ENCODE peak calls at places on chromosomes 16 and 17, in four cellular contexts. B is SK-N-SH, F is HepG2, Z is GM12878. G is an unnamed sample.

GRCh38 chr17:27985736-27986394 is 56.6 kb upstream of the NLK start:
- DNase-seq in F (no peak), Z (no peak), B (no peak), G (no peak)

GRCh38 chr17:57566724-57567123 is 178.4 kb downstream of the CCDC182 start:
- DNase-seq in Z (no peak), F (no peak), B (no peak), G (no peak)

GRCh38 chr17:2690165-2691068 is 21.1 kb downstream of the CLUH start:
- DNase-seq in B (peak; percentile 45), Z (no peak), F (no peak), G (no peak)

GRCh38 chr16:50539822-50540710 is 8.1 kb upstream of the NKD1 start:
- DNase-seq in F (peak; percentile 52), Z (no peak), B (no peak), G (no peak)

GRCh38 chr16:379183-379960 is 2.4 kb downstream of the PGAP6 start:
- DNase-seq in B (no peak), Z (no peak), F (no peak), G (peak; percentile 84)

GRCh38 chr16:287298-287811 is 4.4 kb downstream of the PDIA2 start:
- DNase-seq in B (no peak), F (no peak), Z (no peak), G (no peak)

GRCh38 chr17:20955437-20956323 is 87.1 kb downstream of the USP22 start:
- DNase-seq in F (peak; percentile 4), Z (no peak), B (no peak), G (no peak)

GRCh38 chr17:10621397-10621796 is 35.7 kb downstream of the MYH3 start:
- DNase-seq in F (no peak), B (no peak), Z (no peak), G (no peak)

GRCh38 chr17:33012522-33013033 is 20.9 kb downstream of the SPACA3 start:
- DNase-seq in Z (no peak), F (no peak), B (no peak), G (no peak)

GRCh38 chr17:72122002-72122310 is 1.1 kb downstream of the SOX9 start:
- DNase-seq in Z (no peak), F (no peak), B (no peak), G (no peak)

GRCh38 chr16:49876716-49877129 is 20.8 kb upstream of the ZNF423 start:
- DNase-seq in Z (no peak), B (peak; percentile 92), F (no peak), G (peak; percentile 99)

GRCh38 chr16:17282247-17282646 is 188.5 kb downstream of the XYLT1 start:
- DNase-seq in B (no peak), F (no peak), Z (no peak), G (no peak)

GRCh38 chr16:12462690-12463646 is 340.7 kb downstream of the CPPED1 start:
- DNase-seq in Z (no peak), F (no peak), B (no peak), G (no peak)

GRCh38 chr17:2057714-2058520 is 3.0 kb downstream of the HIC1 start:
- DNase-seq in B (no peak), Z (no peak), F (no peak), G (no peak)

GRCh38 chr17:80720624-80721577 is 176.3 kb downstream of the RPTOR start:
- DNase-seq in Z (no peak), B (no peak), F (no peak), G (no peak)

GRCh38 chr16:12158428-12158827 is 181.9 kb downstream of the SNX29 start:
- DNase-seq in B (no peak), F (no peak), Z (no peak), G (no peak)

GRCh38 chr16:30151091-30151490 is 28.1 kb upstream of the MAPK3 start:
- DNase-seq in F (no peak), B (no peak), Z (no peak), G (no peak)

GRCh38 chr16:10749680-10750035 is 6.0 kb downstream of the NUBP1 start:
- DNase-seq in Z (no peak), F (no peak), B (no peak), G (no peak)

GRCh38 chr17:50514936-50515702 is 6.9 kb downstream of the MYCBPAP start:
- DNase-seq in B (no peak), F (peak; percentile 60), Z (no peak), G (no peak)

GRCh38 chr16:3030128-3030871 is 6.4 kb downstream of the BICDL2 start:
- DNase-seq in B (no peak), F (no peak), Z (no peak), G (no peak)

GRCh38 chr17:79991924-79992656 is 43.6 kb downstream of the TBC1D16 start:
- DNase-seq in Z (no peak), B (no peak), F (peak; percentile 91), G (no peak)

GRCh38 chr17:80036715-80037477 is 454 bp downstream of the CCDC40 start:
- DNase-seq in Z (no peak), B (peak; percentile 92), F (peak; percentile 57), G (peak; percentile 85)

GRCh38 chr16:55482056-55482455 is 3.1 kb downstream of the MMP2 start:
- DNase-seq in F (no peak), Z (no peak), B (no peak), G (no peak)

GRCh38 chr17:75289832-75290337 is 652 bp upstream of the SLC25A19 start:
- DNase-seq in B (no peak), Z (peak; percentile 71), F (no peak), G (no peak)

GRCh38 chr17:58189436-58190146 is 2.9 kb upstream of the EPX start:
- DNase-seq in Z (no peak), F (no peak), B (peak; percentile 30), G (no peak)

GRCh38 chr17:20313891-20314290 is 153.4 kb downstream of the LGALS9B start:
- DNase-seq in F (no peak), Z (no peak), B (no peak), G (no peak)

GRCh38 chr16:73047536-73048291 is at the start of gene ZFHX3:
- DNase-seq in Z (no peak), B (peak; percentile 82), F (peak; percentile 76), G (no peak)

GRCh38 chr16:77961811-77962210 is 60.5 kb upstream of the CLEC3A start:
- DNase-seq in B (no peak), F (no peak), Z (no peak), G (no peak)

GRCh38 chr17:69525920-69526841 is 111.7 kb downstream of the MAP2K6 start:
- DNase-seq in Z (no peak), B (peak; percentile 60), F (peak; percentile 65), G (peak; percentile 52)

GRCh38 chr16:476039-476438 is 50.6 kb downstream of the RAB11FIP3 start:
- DNase-seq in B (no peak), Z (no peak), F (no peak), G (no peak)

GRCh38 chr17:52505601-52506000 is 347.1 kb upstream of the CA10 start:
- DNase-seq in F (no peak), Z (no peak), B (no peak), G (no peak)

GRCh38 chr16:68490829-68491575 is 42.7 kb upstream of the SMPD3 start:
- DNase-seq in F (no peak), Z (no peak), B (no peak), G (no peak)

GRCh38 chr17:83178533-83179201 is 99.3 kb downstream of the METRNL start:
- DNase-seq in Z (no peak), B (no peak), F (no peak), G (no peak)

GRCh38 chr17:6124856-6125255 is 54.7 kb downstream of the WSCD1 start:
- DNase-seq in Z (no peak), B (no peak), F (no peak), G (no peak)

GRCh38 chr16:51276335-51276734 is 125.3 kb upstream of the SALL1 start:
- DNase-seq in B (no peak), Z (no peak), F (no peak), G (no peak)

GRCh38 chr17:78293896-78294295 is 62.5 kb downstream of the TMEM235 start:
- DNase-seq in F (no peak), Z (no peak), B (no peak), G (no peak)

GRCh38 chr16:81214745-81215166 is 23.7 kb upstream of the BCO1 start:
- DNase-seq in F (peak; percentile 48), B (no peak), Z (no peak), G (peak; percentile 62)

GRCh38 chr16:5905935-5906334 is 808.3 kb upstream of the EEF2KMT start:
- DNase-seq in B (no peak), Z (no peak), F (no peak), G (no peak)

GRCh38 chr17:70558821-70559220 is 389.5 kb downstream of the KCNJ2 start:
- DNase-seq in B (no peak), F (no peak), Z (no peak), G (no peak)

GRCh38 chr17:42389902-42390301 is 1.7 kb upstream of the STAT3 start:
- DNase-seq in B (no peak), Z (no peak), F (no peak), G (no peak)

GRCh38 chr17:42394838-42395237 is 6.6 kb upstream of the STAT3 start:
- DNase-seq in B (no peak), F (no peak), Z (no peak), G (no peak)

GRCh38 chr17:42389135-42389417 is 834 bp upstream of the STAT3 start:
- DNase-seq in Z (no peak), B (no peak), F (no peak), G (no peak)

GRCh38 chr17:42388381-42389134 is at the start of gene STAT3:
- DNase-seq in Z (peak; percentile 100), F (peak; percentile 100), B (peak; percentile 97), G (peak; percentile 100)

GRCh38 chr17:42392664-42393415 is 4.6 kb upstream of the STAT3 start:
- DNase-seq in Z (peak; percentile 62), F (no peak), B (no peak), G (no peak)
- TF ChIP-seq TCF12 in Z (no peak), F (no peak), B (no peak), G (no peak)

GRCh38 chr17:60941028-60941427 is 263.4 kb downstream of the BCAS3 start:
- DNase-seq in B (no peak), F (no peak), Z (no peak), G (no peak)
- TF ChIP-seq TCF12 in B (no peak), F (no peak), Z (no peak), G (no peak)

GRCh38 chr16:9090101-9090959 is 1.1 kb upstream of the HAPSTR1 start:
- DNase-seq in Z (no peak), B (peak; percentile 72), F (no peak), G (peak; percentile 71)
- TF ChIP-seq TCF12 in Z (no peak), B (no peak), F (no peak), G (no peak)

GRCh38 chr16:16127469-16128116 is 95.7 kb downstream of the ABCC6 start:
- DNase-seq in B (peak; percentile 82), Z (peak; percentile 17), F (peak; percentile 72), G (peak; percentile 39)
- TF ChIP-seq TCF12 in B (no peak), Z (no peak), F (no peak), G (no peak)

DNA sequence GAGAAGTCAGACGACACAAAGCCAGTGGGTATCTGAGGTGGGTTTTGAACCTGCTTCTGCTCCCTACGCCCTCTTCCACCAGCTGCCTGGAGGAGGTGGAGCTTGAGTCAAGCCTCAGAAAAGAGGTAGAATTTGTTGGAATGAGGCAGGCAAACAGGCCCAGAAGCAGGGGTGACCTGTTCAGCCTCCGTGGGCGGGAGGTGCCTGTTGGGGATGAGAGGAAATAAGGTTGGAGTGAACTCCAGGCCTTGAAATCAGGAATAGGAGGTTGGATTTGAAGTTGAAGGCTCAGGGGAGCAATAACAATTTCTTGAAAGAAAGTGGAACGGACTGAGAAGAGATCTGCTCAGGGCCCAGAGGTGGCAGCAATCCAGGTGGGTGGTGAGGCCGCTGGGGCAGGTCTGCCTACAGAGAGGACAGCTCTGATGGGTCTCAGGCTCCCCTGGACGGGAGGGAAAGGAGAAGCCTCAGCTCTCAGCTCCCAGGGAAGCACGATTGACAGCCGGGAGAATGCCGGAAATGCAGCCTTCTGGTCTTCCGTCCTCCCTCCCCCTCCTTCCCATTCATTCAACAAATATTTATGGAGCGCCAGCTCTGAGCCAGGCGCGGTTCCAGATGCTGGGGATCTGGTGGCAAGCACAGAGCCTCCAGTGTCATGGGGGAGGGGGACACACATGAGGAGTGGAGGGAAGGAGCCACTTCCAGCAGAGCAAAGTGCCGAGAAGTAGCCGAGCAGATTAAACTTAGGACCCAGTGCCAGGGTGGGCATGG is 61.9 kb upstream of the CIBAR2 start:
- DNase-seq in Z (no peak), F (peak; percentile 53), B (peak; percentile 80), G (no peak)
- TF ChIP-seq TCF12 in Z (no peak), F (no peak), B (peak; percentile 88), G (no peak)

G was measured in H1.